ENCODE peak calls at places on chromosomes 12 and 14, in nine cellular contexts. O is left ventricle myocardium inferior, T is thoracic aorta, J is fibroblast of lung, D is GM23248, K is BE2C, Q is NT2/D1, S is H9, B is lower lobe of right lung. R is an unnamed sample.

GRCh38 chr14:103132381-103133212 is 9.3 kb downstream of the TNFAIP2 start:
- DNase-seq in O (no peak), T (no peak), J (no peak), D (no peak), K (no peak), Q (no peak), S (no peak), B (no peak), R (no peak)

GRCh38 chr12:109308534-109309440 is at the start of gene FOXN4:
- DNase-seq in O (no peak), T (no peak), J (no peak), D (no peak), K (peak; percentile 55), Q (no peak), S (peak; percentile 86), B (no peak), R (no peak)

GRCh38 chr14:61652526-61653262 is 42.6 kb upstream of the HIF1A start:
- DNase-seq in O (no peak), T (no peak), J (no peak), D (peak; percentile 44), K (peak; percentile 19), Q (no peak), S (no peak), B (no peak), R (no peak)

GRCh38 chr12:9039397-9039977 is 50.1 kb downstream of the KLRG1 start:
- DNase-seq in O (no peak), T (no peak), J (peak; percentile 59), D (peak; percentile 69), K (peak; percentile 12), Q (peak; percentile 61), S (no peak), B (no peak), R (no peak)

GRCh38 chr14:77071938-77072388 is 26.1 kb upstream of the CIPC start:
- DNase-seq in O (no peak), T (no peak), J (peak; percentile 19), D (peak; percentile 71), K (no peak), Q (no peak), S (no peak), B (no peak), R (no peak)

GRCh38 chr14:95341564-95341963 is 21.9 kb upstream of the CLMN start:
- DNase-seq in O (peak; percentile 55), T (no peak), J (no peak), D (no peak), K (no peak), Q (no peak), S (no peak), B (no peak), R (peak; percentile 75)

GRCh38 chr14:96586056-96586455 is 83.9 kb downstream of the PAPOLA start:
- DNase-seq in O (no peak), T (no peak), J (no peak), D (no peak), K (no peak), Q (no peak), S (peak; percentile 10), B (no peak), R (peak; percentile 47)

GRCh38 chr14:61385002-61385685 is 63.8 kb downstream of the PRKCH start:
- DNase-seq in O (no peak), T (no peak), J (no peak), D (no peak), K (no peak), Q (no peak), S (no peak), B (no peak), R (no peak)

GRCh38 chr12:98998697-98999299 is 353.7 kb downstream of the APAF1 start:
- DNase-seq in O (no peak), T (no peak), J (peak; percentile 67), D (peak; percentile 68), K (no peak), Q (peak; percentile 15), S (no peak), B (no peak), R (no peak)

GRCh38 chr12:108713471-108713870 is 17.8 kb downstream of the CORO1C start:
- DNase-seq in O (no peak), T (no peak), J (no peak), D (no peak), K (no peak), Q (no peak), S (no peak), B (no peak), R (no peak)

GRCh38 chr12:67377021-67377420 is 107.9 kb downstream of the CAND1 start:
- DNase-seq in O (no peak), T (no peak), J (no peak), D (no peak), K (no peak), Q (no peak), S (no peak), B (no peak), R (no peak)

GRCh38 chr12:4153343-4153892 is 120.1 kb upstream of the CCND2 start:
- DNase-seq in O (no peak), T (no peak), J (no peak), D (no peak), K (no peak), Q (no peak), S (no peak), B (no peak), R (no peak)

GRCh38 chr12:67940780-67941243 is 48.4 kb upstream of the IFNG-AS1 start:
- DNase-seq in O (no peak), T (no peak), J (no peak), D (peak; percentile 77), K (no peak), Q (no peak), S (no peak), B (no peak), R (no peak)

GRCh38 chr14:104016873-104017650 is 68.4 kb upstream of the ASPG start:
- DNase-seq in O (no peak), T (no peak), J (no peak), D (no peak), K (no peak), Q (no peak), S (no peak), B (no peak), R (no peak)

GRCh38 chr12:6899837-6900519 is 4.6 kb upstream of the LRRC23 start:
- DNase-seq in O (peak; percentile 58), T (no peak), J (peak; percentile 61), D (peak; percentile 31), K (no peak), Q (no peak), S (peak; percentile 63), B (peak; percentile 83), R (peak; percentile 80)

GRCh38 chr12:69149262-69149661 is 90.1 kb upstream of the CPSF6 start:
- DNase-seq in O (no peak), T (no peak), J (no peak), D (no peak), K (no peak), Q (no peak), S (no peak), B (no peak), R (no peak)

GRCh38 chr14:93120522-93120921 is 4.8 kb upstream of the ITPK1 start:
- DNase-seq in O (no peak), T (no peak), J (no peak), D (no peak), K (no peak), Q (no peak), S (no peak), B (no peak), R (no peak)

GRCh38 chr14:21915814-21916213 is 242.2 kb upstream of the OR4E1 start:
- DNase-seq in O (no peak), T (no peak), J (peak; percentile 11), D (no peak), K (no peak), Q (no peak), S (no peak), B (no peak), R (no peak)

DNA sequence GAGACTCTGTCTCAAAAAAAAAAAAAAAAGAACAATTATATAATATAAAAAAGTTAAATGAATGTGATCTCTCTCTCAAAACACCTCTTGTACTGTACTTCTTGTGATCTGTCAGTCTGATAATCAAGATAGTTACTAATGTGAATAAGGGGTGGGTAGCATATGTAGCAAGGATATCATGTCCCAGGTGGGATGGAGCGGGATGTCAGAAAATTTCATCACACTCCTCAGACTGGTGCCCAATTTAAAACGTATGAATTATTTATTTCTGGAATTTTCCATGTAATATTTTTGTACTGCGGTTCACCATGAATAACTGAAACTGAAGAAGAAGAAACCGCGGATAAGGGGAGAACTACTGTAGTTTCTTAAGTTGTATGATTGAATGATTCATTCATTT is 11.0 kb downstream of the CNOT2 start:
- DNase-seq in O (no peak), T (no peak), J (no peak), D (no peak), K (no peak), Q (no peak), S (no peak), B (no peak), R (no peak)
- H3K4me1 ChIP-seq in O (peaks cover 91% of the 10 kb centered on the region), T (peaks cover 60% of the 10 kb centered on the region), J (peaks cover 5% of the 10 kb centered on the region), D (peaks cover 29% of the 10 kb centered on the region), K (no peaks in the 10 kb centered on the region), Q (no peaks in the 10 kb centered on the region), S (peaks cover 3% of the 10 kb centered on the region), B (peaks cover 52% of the 10 kb centered on the region), R (no peaks in the 10 kb centered on the region)

GRCh38 chr14:99566390-99567354 is 37.3 kb downstream of the CCDC85C start:
- DNase-seq in O (no peak), T (no peak), J (no peak), D (no peak), K (no peak), Q (no peak), S (no peak), B (no peak), R (no peak)
- H3K4me1 ChIP-seq in O (peaks cover 100% of the 10 kb centered on the region), T (peaks cover 42% of the 10 kb centered on the region), J (peaks cover 6% of the 10 kb centered on the region), D (no peaks in the 10 kb centered on the region), K (peaks cover 96% of the 10 kb centered on the region), Q (peaks cover 31% of the 10 kb centered on the region), S (peaks cover 13% of the 10 kb centered on the region), B (peaks cover 68% of the 10 kb centered on the region), R (no peaks in the 10 kb centered on the region)

DNA sequence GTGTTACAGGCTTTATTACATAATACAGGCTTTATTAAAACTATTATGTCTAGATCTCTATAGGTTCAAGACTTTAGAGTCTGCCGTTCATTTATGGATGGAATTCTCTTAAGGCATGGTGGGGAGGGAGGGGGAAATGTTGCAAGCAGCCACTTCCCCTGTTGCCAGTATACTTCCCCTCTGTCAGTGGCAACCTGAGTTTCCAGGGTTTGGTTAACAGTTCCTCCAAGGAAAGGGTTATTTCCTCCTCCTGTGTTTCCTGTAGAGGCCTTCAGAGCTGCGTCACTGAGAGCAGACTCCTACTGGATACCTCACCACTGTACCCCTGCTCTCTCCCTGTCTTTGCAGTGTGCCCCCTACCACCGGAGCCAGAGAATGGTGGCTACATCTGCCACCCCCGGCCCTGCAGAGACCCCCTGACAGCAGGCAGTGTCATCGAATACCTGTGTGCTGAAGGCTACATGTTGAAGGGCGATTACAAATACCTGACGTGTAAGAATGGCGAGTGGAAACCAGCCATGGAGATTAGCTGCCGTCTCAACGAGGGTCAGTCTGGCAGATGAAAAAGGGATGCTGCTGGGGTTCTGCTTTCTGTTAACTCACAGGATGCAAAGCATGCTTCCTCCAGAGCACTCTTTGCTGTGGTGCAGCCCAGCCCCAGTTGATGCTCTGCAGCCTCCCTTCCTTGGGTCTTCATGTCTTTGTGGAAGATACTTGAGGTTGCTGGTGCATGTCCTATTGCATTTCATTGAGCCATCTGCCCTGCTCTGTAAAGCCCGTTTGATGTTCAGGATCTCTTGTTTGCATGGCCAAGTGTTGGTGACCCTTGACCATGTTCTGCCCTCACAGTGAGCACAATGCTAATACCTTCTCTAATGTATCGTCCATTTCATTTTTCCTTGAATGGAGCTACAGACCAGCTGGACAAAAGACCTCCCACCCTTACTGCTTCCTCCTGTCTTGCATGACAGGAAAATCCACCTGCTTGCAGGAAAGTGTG is 63.6 kb upstream of the SRSF5 start:
- DNase-seq in O (no peak), T (no peak), J (no peak), D (no peak), K (no peak), Q (no peak), S (no peak), B (no peak), R (no peak)
- H3K4me1 ChIP-seq in O (peaks cover 71% of the 10 kb centered on the region), T (peaks cover 51% of the 10 kb centered on the region), J (no peaks in the 10 kb centered on the region), D (no peaks in the 10 kb centered on the region), K (peaks cover 7% of the 10 kb centered on the region), Q (peaks cover 2% of the 10 kb centered on the region), S (peaks cover 3% of the 10 kb centered on the region), B (peaks cover 74% of the 10 kb centered on the region), R (peaks cover 44% of the 10 kb centered on the region)

GRCh38 chr14:20807304-20807956 is 4.8 kb upstream of the RNASE1 start:
- DNase-seq in O (no peak), T (no peak), J (no peak), D (no peak), K (no peak), Q (no peak), S (no peak), B (no peak), R (no peak)
- H3K4me1 ChIP-seq in O (peaks cover 15% of the 10 kb centered on the region), T (no peaks in the 10 kb centered on the region), J (no peaks in the 10 kb centered on the region), D (no peaks in the 10 kb centered on the region), K (no peaks in the 10 kb centered on the region), Q (peaks cover 2% of the 10 kb centered on the region), S (no peaks in the 10 kb centered on the region), B (peaks cover 16% of the 10 kb centered on the region), R (peaks cover 7% of the 10 kb centered on the region)

R was measured in right atrium auricular region.